ENCODE peak calls at places on chromosomes 16 and 17, in ten cellular contexts. C, U, H, S, R, N, J, X, T and P are unnamed samples. For H3K9me3, the result is how much of the 10 kb centered on the place peaks cover.

GRCh38 chr17:32516450-32516849 is 29.7 kb downstream of the CDK5R1 start:
- DNase-seq in C (no peak), U (no peak), H (no peak), S (no peak), R (no peak), N (no peak), J (no peak), X (no peak), T (no peak), P (no peak)

GRCh38 chr16:70752381-70752780 is 48.6 kb downstream of the VAC14 start:
- DNase-seq in C (no peak), U (no peak), H (no peak), S (no peak), R (no peak), N (no peak), J (no peak), X (no peak), T (no peak), P (no peak)

GRCh38 chr16:4052096-4052495 is 64.1 kb downstream of the ADCY9 start:
- DNase-seq in C (no peak), U (no peak), H (no peak), S (no peak), R (no peak), N (no peak), J (no peak), X (no peak), T (no peak), P (no peak)

GRCh38 chr17:13346081-13346533 is 255.6 kb downstream of the HS3ST3A1 start:
- DNase-seq in C (no peak), U (no peak), H (no peak), S (no peak), R (no peak), N (peak), J (no peak), X (no peak), T (no peak), P (no peak)

GRCh38 chr16:88688013-88688778 is 1.9 kb upstream of the SNAI3 start:
- DNase-seq in C (peak), U (no peak), H (no peak), S (no peak), R (no peak), N (no peak), J (no peak), X (no peak), T (no peak), P (peak)

GRCh38 chr16:87347932-87348615 is 30.9 kb upstream of the C16orf95 start:
- DNase-seq in C (no peak), U (no peak), H (no peak), S (no peak), R (no peak), N (no peak), J (no peak), X (no peak), T (no peak), P (no peak)

GRCh38 chr17:51869387-51869786 is 289.1 kb downstream of the CA10 start:
- DNase-seq in C (no peak), U (no peak), H (no peak), S (no peak), R (no peak), N (no peak), J (peak), X (no peak), T (no peak), P (no peak)

GRCh38 chr17:72754513-72754912 is 338.0 kb downstream of the SLC39A11 start:
- DNase-seq in C (no peak), U (no peak), H (no peak), S (no peak), R (no peak), N (no peak), J (no peak), X (no peak), T (no peak), P (no peak)

DNA sequence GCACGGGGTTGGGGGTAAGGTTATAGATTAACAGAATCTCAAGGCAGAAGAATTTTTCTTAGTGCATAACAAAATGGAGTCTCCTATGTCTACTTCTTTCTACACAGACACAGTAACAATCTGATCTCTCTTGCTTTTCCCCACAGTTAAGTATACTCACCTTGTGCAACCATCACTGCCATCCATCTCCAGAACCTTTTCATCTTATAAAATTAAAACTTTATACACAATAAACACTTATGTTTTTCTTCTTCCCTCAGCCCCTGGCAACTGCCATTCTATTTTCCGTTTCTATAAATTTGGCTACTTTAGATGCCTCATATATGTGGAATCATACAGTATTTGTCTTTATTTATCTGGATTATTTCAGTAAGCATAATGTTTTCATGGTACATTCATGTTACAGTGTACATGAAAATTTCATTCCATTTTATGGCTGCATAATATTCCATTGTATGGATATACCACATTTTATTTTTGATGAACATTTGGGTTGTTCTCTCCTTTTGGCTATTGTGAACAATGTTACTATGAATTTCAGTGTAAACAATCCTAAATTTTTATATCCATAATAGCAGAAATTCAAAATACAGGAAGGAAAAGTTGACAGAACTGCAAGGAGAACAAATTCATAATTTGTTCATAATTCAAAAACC is 25.7 kb upstream of the FA2H start:
- DNase-seq in C (no peak), U (no peak), H (no peak), S (no peak), R (no peak), N (no peak), J (no peak), X (no peak), T (no peak), P (no peak)
- H3K9me3 ChIP-seq in C (under half), U (under half), H (under half), S (under half), R (under half), N (under half), J (under half), X (under half), T (under half), P (under half)

GRCh38 chr17:16622540-16623277 is 30.9 kb downstream of the ZNF624 start:
- DNase-seq in C (no peak), U (no peak), H (no peak), S (no peak), R (no peak), N (no peak), J (no peak), X (no peak), T (no peak), P (no peak)

GRCh38 chr17:16617481-16618060 is 36.1 kb downstream of the ZNF624 start:
- DNase-seq in C (no peak), U (no peak), H (no peak), S (no peak), R (no peak), N (no peak), J (no peak), X (no peak), T (no peak), P (no peak)

DNA sequence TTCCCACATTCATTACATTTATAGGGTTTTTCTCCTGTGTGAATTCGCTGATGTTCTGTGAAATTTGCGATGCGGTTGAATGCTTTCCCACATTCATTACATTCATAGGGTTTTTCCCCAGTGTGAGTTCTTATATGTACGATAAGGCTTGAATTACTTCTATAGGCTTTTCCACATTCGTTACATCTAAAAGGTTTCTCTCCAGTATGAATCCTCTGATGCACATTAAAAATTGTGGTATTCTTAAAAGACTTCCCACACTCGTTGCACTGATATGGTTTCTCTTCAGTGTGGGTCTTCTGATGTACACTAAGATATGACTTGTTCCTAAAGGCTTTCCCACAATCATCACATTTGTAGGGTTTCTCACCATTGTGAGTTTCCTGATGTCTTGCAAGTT is 30.4 kb downstream of the ZNF624 start:
- DNase-seq in C (no peak), U (no peak), H (no peak), S (no peak), R (no peak), N (no peak), J (peak), X (no peak), T (no peak), P (no peak)
- H3K9me3 ChIP-seq in C (half or more), U (under half), H (half or more), S (half or more), R (half or more), N (under half), J (half or more), X (half or more), T (under half), P (under half)

GRCh38 chr17:56820207-56820606 is 13.5 kb downstream of the C17orf67 start:
- DNase-seq in C (no peak), U (no peak), H (no peak), S (no peak), R (no peak), N (no peak), J (no peak), X (no peak), T (no peak), P (no peak)
- H3K9me3 ChIP-seq in C (under half), U (under half), H (under half), S (under half), R (under half), N (under half), J (under half), X (under half), T (under half), P (under half)

GRCh38 chr16:10410469-10410868 is 24.6 kb downstream of the ATF7IP2 start:
- DNase-seq in C (no peak), U (no peak), H (no peak), S (no peak), R (no peak), N (no peak), J (no peak), X (no peak), T (no peak), P (no peak)
- H3K9me3 ChIP-seq in C (half or more), U (under half), H (under half), S (under half), R (half or more), N (under half), J (under half), X (half or more), T (under half), P (under half)

GRCh38 chr16:35685085-35685484 is 2225.7 kb downstream of the TP53TG3F start:
- DNase-seq in C (no peak), U (no peak), H (no peak), S (no peak), R (no peak), N (no peak), J (no peak), X (no peak), T (no peak), P (no peak)
- H3K9me3 ChIP-seq in C (under half), U (under half), H (under half), S (under half), R (under half), N (under half), J (under half), X (half or more), T (under half), P (under half)